ENCODE peak calls at places on chromosomes 3 and 15, in seven cellular contexts. Q, Y, R, I, E, O and H are unnamed samples.

GRCh38 chr3:23170306-23170705 is 32.8 kb upstream of the UBE2E2 start:
- DNase-seq in O (no peak), R (no peak), Y (no peak), Q (no peak), I (peak; percentile 77), E (no peak), H (no peak)

GRCh38 chr3:153273767-153274443 is 111.9 kb downstream of the RAP2B start:
- DNase-seq in Y (no peak), E (no peak), O (no peak), Q (no peak), R (no peak), I (peak; percentile 76), H (no peak)

GRCh38 chr15:61173899-61174689 is 55.0 kb downstream of the RORA start:
- DNase-seq in E (no peak), O (no peak), Y (no peak), Q (no peak), I (no peak), R (no peak), H (no peak)

GRCh38 chr3:31008986-31009385 is 114.5 kb upstream of the GADL1 start:
- DNase-seq in O (no peak), R (no peak), Y (no peak), E (no peak), I (peak; percentile 22), Q (no peak), H (no peak)

GRCh38 chr3:193563999-193564398 is 9.3 kb upstream of the ATP13A4 start:
- DNase-seq in Y (peak; percentile 25), I (no peak), E (peak; percentile 50), Q (no peak), R (peak; percentile 49), O (no peak), H (peak; percentile 71)

GRCh38 chr15:70856177-70856883 is 2.4 kb upstream of the LARP6 start:
- DNase-seq in R (no peak), Y (no peak), E (no peak), Q (no peak), I (peak; percentile 56), O (no peak), H (no peak)

GRCh38 chr3:115285001-115285400 is 137.9 kb upstream of the ZBTB20 start:
- DNase-seq in R (no peak), I (no peak), E (no peak), Y (no peak), O (no peak), Q (no peak), H (no peak)

GRCh38 chr15:57190208-57190607 is 186.1 kb upstream of the CGNL1 start:
- DNase-seq in O (no peak), I (no peak), E (no peak), Y (peak; percentile 46), Q (no peak), R (no peak), H (no peak)

GRCh38 chr15:72161351-72162132 is 36.0 kb downstream of the GRAMD2A start:
- DNase-seq in I (no peak), E (no peak), O (no peak), R (peak; percentile 49), Q (no peak), Y (no peak), H (no peak)

GRCh38 chr3:105130911-105131310 is 235.8 kb upstream of the ALCAM start:
- DNase-seq in R (no peak), Y (no peak), E (no peak), Q (no peak), I (no peak), O (no peak), H (no peak)

GRCh38 chr3:35393916-35394315 is 245.4 kb upstream of the ARPP21 start:
- DNase-seq in E (no peak), R (no peak), Q (no peak), Y (no peak), I (no peak), O (no peak), H (no peak)

GRCh38 chr3:176905331-176905730 is 292.0 kb downstream of the TBL1XR1 start:
- DNase-seq in Y (no peak), O (no peak), E (no peak), R (no peak), Q (no peak), I (no peak), H (no peak)

GRCh38 chr15:49843725-49844124 is 222.9 kb downstream of the DTWD1 start:
- DNase-seq in Q (no peak), Y (no peak), R (no peak), O (no peak), I (no peak), E (no peak), H (no peak)

GRCh38 chr3:65861718-65862117 is 177.0 kb downstream of the MAGI1 start:
- DNase-seq in Q (no peak), O (no peak), E (no peak), R (no peak), I (no peak), Y (no peak), H (no peak)

GRCh38 chr3:18111702-18112311 is 313.3 kb downstream of the SATB1 start:
- DNase-seq in E (no peak), Q (no peak), Y (peak; percentile 76), O (no peak), R (no peak), I (peak; percentile 29), H (no peak)

GRCh38 chr3:50260027-50260941 is 8.7 kb upstream of the SEMA3B start:
- DNase-seq in R (peak; percentile 96), O (peak; percentile 68), Q (peak; percentile 95), I (peak; percentile 86), Y (peak; percentile 87), E (peak; percentile 95), H (peak; percentile 94)

GRCh38 chr15:85024509-85025336 is 43.1 kb downstream of the PDE8A start:
- DNase-seq in R (no peak), Y (no peak), O (peak; percentile 71), E (no peak), Q (no peak), I (peak; percentile 62), H (no peak)

GRCh38 chr3:160748226-160748625 is 7.8 kb upstream of the PPM1L start:
- DNase-seq in E (no peak), R (no peak), O (no peak), Q (no peak), I (no peak), Y (no peak), H (no peak)

DNA sequence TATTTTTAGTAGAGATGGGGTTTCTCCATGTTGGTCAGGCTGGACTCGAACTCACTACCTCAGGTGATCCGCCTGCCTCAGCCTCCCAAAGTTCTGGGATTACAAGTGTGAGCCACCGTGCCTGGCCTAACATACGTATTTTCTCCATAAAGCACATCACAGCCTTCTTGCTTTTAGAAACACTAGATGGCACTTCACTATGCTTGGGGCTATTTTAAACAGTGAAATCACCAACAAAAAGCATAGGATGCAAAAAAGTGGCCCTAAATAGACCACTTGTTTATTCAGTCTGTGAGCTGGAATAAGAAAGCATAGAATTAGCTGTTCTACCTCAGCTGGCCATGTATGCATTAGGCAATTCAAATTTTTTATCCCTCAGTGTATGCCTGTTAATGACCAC is 46.0 kb downstream of the PRICKLE2 start:
- DNase-seq in R (no peak), O (no peak), Q (no peak), I (no peak), Y (no peak), E (no peak), H (no peak)
- TF ChIP-seq CTCF in R (no peak), O (no peak), Q (peak; percentile 35), I (no peak), Y (no peak), E (no peak), H (no peak)

DNA sequence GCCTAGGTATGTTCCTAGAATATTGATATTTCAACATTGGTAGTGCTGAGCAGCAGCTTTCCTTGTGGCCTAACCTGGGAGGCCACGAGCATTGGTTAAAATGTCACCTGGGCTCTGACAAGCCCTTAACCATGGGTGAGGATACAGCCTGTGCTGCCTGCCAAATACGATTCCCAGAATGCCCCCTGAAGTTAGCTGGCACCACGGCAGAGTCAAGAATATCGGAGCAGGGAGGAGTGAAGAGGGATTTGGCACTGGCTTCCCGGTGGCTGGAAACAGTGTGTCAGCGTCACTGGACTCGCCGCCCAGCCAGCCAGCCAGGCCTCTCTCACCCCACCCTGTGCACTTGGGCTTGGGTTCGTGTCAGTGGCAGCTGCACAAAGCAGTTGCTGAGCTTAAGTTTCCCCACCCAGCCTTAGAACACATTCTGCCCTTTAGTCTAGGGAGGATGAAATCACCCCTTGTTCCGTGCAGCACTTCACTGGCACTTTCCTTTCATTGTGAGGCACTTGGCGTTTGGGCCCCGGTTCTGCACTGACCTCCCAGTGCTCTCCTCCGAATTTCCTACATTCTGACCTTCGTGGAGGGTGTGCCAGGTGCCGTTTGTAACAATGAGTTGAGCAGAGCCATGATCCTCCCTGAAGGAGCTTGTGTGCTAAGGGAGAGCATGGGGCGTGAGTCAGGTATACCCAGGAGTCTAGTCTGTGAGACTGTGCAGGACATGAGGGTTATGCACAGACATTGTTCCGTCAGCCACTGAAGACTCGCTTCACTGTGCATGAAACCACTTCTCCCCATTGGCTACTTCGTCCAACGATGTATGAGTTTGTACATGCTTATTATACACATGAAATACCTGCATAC is 152.8 kb upstream of the BHLHE40 start:
- DNase-seq in I (no peak), R (peak; percentile 72), O (no peak), Y (no peak), Q (peak; percentile 79), E (peak; percentile 81), H (peak; percentile 82)
- H3K4me3 ChIP-seq in I (no peak overlapping the region), R (no peak overlapping the region), O (no peak overlapping the region), Y (no peak overlapping the region), Q (no peak overlapping the region), E (no peak overlapping the region), H (no peak overlapping the region)

GRCh38 chr15:93803406-93803805 is 428.0 kb upstream of the MCTP2 start:
- DNase-seq in Q (no peak), O (no peak), Y (no peak), I (no peak), R (no peak), E (no peak), H (no peak)

GRCh38 chr15:93801206-93801605 is 430.2 kb upstream of the MCTP2 start:
- DNase-seq in R (no peak), O (no peak), Y (no peak), Q (no peak), I (no peak), E (no peak), H (no peak)

GRCh38 chr15:93800805-93801204 is 430.6 kb upstream of the MCTP2 start:
- DNase-seq in Y (no peak), I (no peak), R (no peak), E (no peak), O (no peak), Q (no peak), H (no peak)
- TF ChIP-seq CTCF in Y (no peak), I (no peak), R (no peak), E (no peak), O (no peak), Q (no peak), H (no peak)

GRCh38 chr15:90161946-90162345 is 39.2 kb upstream of the SEMA4B start:
- DNase-seq in Y (peak; percentile 51), I (no peak), Q (no peak), O (no peak), E (peak; percentile 53), R (no peak), H (peak; percentile 51)

GRCh38 chr15:90165157-90165556 is 36.0 kb upstream of the SEMA4B start:
- DNase-seq in I (no peak), R (no peak), E (no peak), Y (no peak), O (no peak), Q (no peak), H (no peak)

GRCh38 chr15:90165659-90166489 is 35.3 kb upstream of the SEMA4B start:
- DNase-seq in O (peak; percentile 86), R (peak; percentile 87), E (peak; percentile 92), Q (no peak), Y (no peak), I (peak; percentile 100), H (peak; percentile 95)

GRCh38 chr15:90160781-90161727 is 40.1 kb upstream of the SEMA4B start:
- DNase-seq in E (peak; percentile 85), O (no peak), Y (no peak), I (no peak), R (peak; percentile 78), Q (no peak), H (peak; percentile 91)

GRCh38 chr15:90162956-90163355 is 38.2 kb upstream of the SEMA4B start:
- DNase-seq in I (no peak), E (no peak), Y (no peak), Q (no peak), R (no peak), O (no peak), H (no peak)
- H3K4me3 ChIP-seq in I (no peak overlapping the region), E (no peak overlapping the region), Y (no peak overlapping the region), Q (no peak overlapping the region), R (no peak overlapping the region), O (no peak overlapping the region), H (no peak overlapping the region)